ENCODE peak calls at places on chromosomes 3 and 15, in ten cellular contexts. S is cardiac fibroblast, P is stomach, W is MCF 10A, J is WERI-Rb-1, Q is tibial artery, K is GM12865, Y is psoas muscle, H is lower lobe of right lung, G is neural crest cell. Z is an unnamed sample.

GRCh38 chr3:69739204-69740102 is at the start of gene MITF:
- DNase-seq in S (peak; percentile 90), P (peak; percentile 90), W (peak; percentile 93), J (peak; percentile 91), Q (peak; percentile 96), K (peak; percentile 88), Y (peak; percentile 94), H (peak; percentile 94), G (peak; percentile 81), Z (peak; percentile 87)

GRCh38 chr3:81684739-81685395 is 76.6 kb downstream of the GBE1 start:
- DNase-seq in S (peak; percentile 48), P (no peak), W (peak; percentile 18), J (no peak), Q (no peak), K (no peak), Y (no peak), H (no peak), G (no peak), Z (peak; percentile 10)

GRCh38 chr3:85159376-85159775 is 200.6 kb downstream of the CADM2 start:
- DNase-seq in S (no peak), P (no peak), W (no peak), J (no peak), Q (no peak), K (no peak), Y (no peak), H (no peak), G (no peak), Z (no peak)

GRCh38 chr15:78321041-78321570 is 19.0 kb upstream of the CRABP1 start:
- DNase-seq in S (no peak), P (no peak), W (no peak), J (no peak), Q (no peak), K (no peak), Y (no peak), H (peak; percentile 32), G (no peak), Z (no peak)

GRCh38 chr3:10339376-10339955 is 18.6 kb upstream of the SEC13 start:
- DNase-seq in S (no peak), P (no peak), W (no peak), J (no peak), Q (no peak), K (no peak), Y (no peak), H (no peak), G (no peak), Z (peak; percentile 10)

GRCh38 chr3:77460326-77460725 is 420.4 kb downstream of the ROBO2 start:
- DNase-seq in S (no peak), P (no peak), W (peak; percentile 24), J (no peak), Q (no peak), K (no peak), Y (no peak), H (no peak), G (no peak), Z (peak; percentile 48)

GRCh38 chr15:52559583-52559982 is 9.2 kb downstream of the ARPP19 start:
- DNase-seq in S (peak; percentile 48), P (no peak), W (no peak), J (no peak), Q (no peak), K (peak; percentile 57), Y (no peak), H (no peak), G (no peak), Z (peak; percentile 19)

GRCh38 chr3:31361391-31362273 is 171.1 kb upstream of the STT3B start:
- DNase-seq in S (peak; percentile 78), P (no peak), W (no peak), J (no peak), Q (no peak), K (no peak), Y (no peak), H (no peak), G (no peak), Z (peak; percentile 91)

GRCh38 chr3:53484979-53485378 is 9.4 kb upstream of the CACNA1D start:
- DNase-seq in S (no peak), P (no peak), W (no peak), J (no peak), Q (no peak), K (no peak), Y (no peak), H (no peak), G (no peak), Z (no peak)

GRCh38 chr3:53485675-53486365 is 8.6 kb upstream of the CACNA1D start:
- DNase-seq in S (no peak), P (no peak), W (no peak), J (no peak), Q (no peak), K (no peak), Y (no peak), H (no peak), G (no peak), Z (no peak)

GRCh38 chr3:53490131-53490474 is 4.3 kb upstream of the CACNA1D start:
- DNase-seq in S (no peak), P (no peak), W (no peak), J (no peak), Q (no peak), K (no peak), Y (no peak), H (no peak), G (no peak), Z (no peak)

GRCh38 chr3:53489401-53490130 is 4.8 kb upstream of the CACNA1D start:
- DNase-seq in S (no peak), P (no peak), W (no peak), J (peak; percentile 51), Q (no peak), K (no peak), Y (no peak), H (no peak), G (no peak), Z (no peak)

DNA sequence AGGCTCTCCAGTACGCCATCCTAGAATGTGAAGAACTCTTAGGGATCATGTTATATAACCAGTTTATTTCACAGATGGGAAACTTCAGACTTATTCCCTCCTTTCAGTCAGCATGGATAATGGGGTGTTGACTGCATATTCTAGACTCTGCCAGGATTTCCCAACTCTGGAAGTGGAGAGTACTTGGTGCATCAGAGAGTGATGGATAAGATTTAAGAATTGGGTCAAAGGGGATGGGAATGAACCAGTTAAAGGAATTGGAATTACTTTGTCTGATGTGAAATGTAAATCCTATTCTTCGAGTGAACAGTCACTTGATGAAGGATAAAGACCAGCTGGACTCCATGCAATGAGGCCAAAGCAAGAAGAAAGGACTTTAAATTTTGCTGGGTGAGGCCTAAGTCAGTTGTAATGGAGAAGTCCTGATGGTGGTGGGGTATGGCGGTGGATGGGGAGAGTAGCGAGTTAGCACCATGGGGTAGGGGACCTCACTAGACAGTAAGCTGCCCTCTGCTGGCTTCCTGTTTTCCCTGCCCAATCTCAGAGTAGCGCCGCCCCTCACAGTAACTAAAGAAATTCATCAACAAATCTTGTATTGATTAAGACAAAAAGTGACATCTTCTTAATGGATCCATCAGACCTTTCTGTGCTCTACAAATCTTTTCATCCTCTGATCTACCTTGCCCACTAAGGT is 7.3 kb upstream of the CACNA1D start:
- DNase-seq in S (no peak), P (no peak), W (no peak), J (no peak), Q (no peak), K (no peak), Y (no peak), H (no peak), G (no peak), Z (no peak)
- TF ChIP-seq CTCF in S (no peak), P (no peak), W (no peak), J (peak; percentile 21), Q (no peak), K (no peak), Y (no peak), H (no peak), G (no peak), Z (no peak)

GRCh38 chr15:59378855-59379254 is 6.2 kb upstream of the MYO1E start:
- DNase-seq in S (no peak), P (no peak), W (no peak), J (no peak), Q (no peak), K (no peak), Y (no peak), H (no peak), G (no peak), Z (no peak)
- TF ChIP-seq CTCF in S (no peak), P (no peak), W (no peak), J (no peak), Q (no peak), K (no peak), Y (no peak), H (no peak), G (no peak), Z (no peak)

DNA sequence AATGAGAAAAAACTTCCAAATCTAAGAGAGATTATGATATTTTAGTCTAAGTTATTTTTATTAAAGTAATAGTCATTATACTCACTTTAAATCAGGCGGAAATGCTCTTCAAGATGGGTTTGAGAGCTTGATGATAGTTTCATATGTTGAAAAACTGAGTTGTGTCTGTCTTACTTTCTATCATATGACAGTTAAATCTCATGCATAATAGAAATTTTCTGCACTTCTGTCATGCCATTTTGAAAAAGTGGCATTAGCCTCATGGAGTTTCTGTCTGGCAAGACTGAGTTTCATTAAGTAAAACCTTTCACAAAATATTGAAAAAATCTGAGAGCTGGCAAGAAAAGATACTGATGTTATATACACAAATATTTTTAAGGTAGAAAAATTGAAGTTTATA is 511.8 kb downstream of the EPHA3 start:
- DNase-seq in S (no peak), P (no peak), W (no peak), J (no peak), Q (no peak), K (no peak), Y (no peak), H (no peak), G (no peak), Z (no peak)
- TF ChIP-seq CTCF in S (no peak), P (no peak), W (no peak), J (no peak), Q (no peak), K (no peak), Y (no peak), H (no peak), G (no peak), Z (no peak)

GRCh38 chr3:170585008-170585936 is 603 bp downstream of the SLC7A14 start:
- DNase-seq in S (no peak), P (no peak), W (no peak), J (peak; percentile 28), Q (no peak), K (no peak), Y (no peak), H (no peak), G (peak; percentile 1), Z (no peak)

GRCh38 chr3:170589113-170589512 is 3.2 kb upstream of the SLC7A14 start:
- DNase-seq in S (no peak), P (no peak), W (no peak), J (no peak), Q (no peak), K (no peak), Y (no peak), H (no peak), G (no peak), Z (no peak)

GRCh38 chr3:170584585-170585007 is 1.3 kb downstream of the SLC7A14 start:
- DNase-seq in S (peak; percentile 68), P (peak; percentile 64), W (peak; percentile 59), J (peak; percentile 11), Q (peak; percentile 41), K (peak; percentile 43), Y (peak; percentile 68), H (peak; percentile 68), G (peak; percentile 80), Z (peak; percentile 18)

DNA sequence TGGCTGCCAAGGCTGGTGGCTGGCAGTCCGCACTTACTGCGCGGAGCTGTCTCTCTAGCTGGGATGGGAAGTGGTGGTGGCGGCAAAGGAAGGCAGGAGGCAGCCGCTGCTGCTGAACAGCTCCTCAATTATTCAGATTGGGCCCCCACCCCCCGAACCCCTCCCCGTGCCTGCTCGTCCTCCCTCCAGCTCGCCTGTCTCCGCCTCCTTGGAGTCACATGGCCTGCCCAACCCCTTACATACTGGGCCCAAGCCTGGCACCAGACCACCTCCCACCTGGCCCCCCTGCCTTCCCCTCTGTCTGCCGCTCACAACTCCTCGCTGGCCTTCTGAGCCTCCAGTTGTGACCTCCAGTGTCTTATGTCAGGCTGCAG is at the start of gene SLC7A14:
- DNase-seq in S (no peak), P (no peak), W (no peak), J (peak; percentile 66), Q (no peak), K (no peak), Y (no peak), H (no peak), G (peak; percentile 1), Z (no peak)
- TF ChIP-seq CTCF in S (no peak), P (no peak), W (no peak), J (no peak), Q (no peak), K (no peak), Y (no peak), H (no peak), G (no peak), Z (no peak)

Z was measured in HFFc6.